ENCODE peak calls at places on chromosomes 13 and 19, in ten cellular contexts. G is CD8-positive, alpha-beta T cell; B is ascending aorta; O is CD8-positive, alpha-beta memory T cell; K is psoas muscle; D is fibroblast of lung; Z is GM23338; N is astrocyte; I is stomach; Y is cardiac muscle cell. U is an unnamed sample. For H3K36me3, H3K4me1 and H3K27me3, the result is how much of the 10 kb centered on the place peaks cover.

GRCh38 chr13:53126803-53127202 is 98.2 kb downstream of the OLFM4 start:
- DNase-seq in G (no peak), B (no peak), O (no peak), K (peak), D (peak), Z (no peak), N (peak), I (no peak), Y (no peak), U (no peak)

GRCh38 chr19:3968556-3969434 is 2.1 kb downstream of the DAPK3 start:
- DNase-seq in G (no peak), B (peak), O (no peak), K (peak), D (peak), Z (peak), N (peak), I (peak), Y (peak), U (peak)

GRCh38 chr13:114143806-114144605 is 11.6 kb upstream of the RASA3 start:
- DNase-seq in G (peak), B (no peak), O (peak), K (peak), D (no peak), Z (peak), N (no peak), I (no peak), Y (peak), U (peak)

GRCh38 chr13:38872693-38873092 is 117.9 kb downstream of the STOML3 start:
- DNase-seq in G (no peak), B (no peak), O (peak), K (peak), D (peak), Z (peak), N (peak), I (no peak), Y (peak), U (peak)

GRCh38 chr13:102830646-102831045 is 15.2 kb upstream of the ERCC5 start:
- DNase-seq in G (no peak), B (no peak), O (no peak), K (no peak), D (peak), Z (peak), N (no peak), I (peak), Y (no peak), U (no peak)

GRCh38 chr13:60137911-60138570 is 25.7 kb downstream of the DIAPH3 start:
- DNase-seq in G (no peak), B (no peak), O (no peak), K (no peak), D (peak), Z (no peak), N (no peak), I (no peak), Y (peak), U (no peak)

GRCh38 chr13:19650742-19651141 is 17.3 kb downstream of the MPHOSPH8 start:
- DNase-seq in G (no peak), B (no peak), O (no peak), K (no peak), D (no peak), Z (no peak), N (no peak), I (no peak), Y (no peak), U (no peak)

GRCh38 chr13:41015920-41016319 is 3.2 kb downstream of the ELF1 start:
- DNase-seq in G (no peak), B (no peak), O (no peak), K (no peak), D (no peak), Z (no peak), N (no peak), I (no peak), Y (no peak), U (no peak)

GRCh38 chr13:30844548-30845296 is 61.3 kb upstream of the MEDAG start:
- DNase-seq in G (no peak), B (no peak), O (no peak), K (no peak), D (no peak), Z (no peak), N (no peak), I (no peak), Y (no peak), U (no peak)

GRCh38 chr19:3985643-3986259 is 488 bp upstream of the EEF2 start:
- DNase-seq in G (no peak), B (no peak), O (no peak), K (no peak), D (no peak), Z (no peak), N (no peak), I (no peak), Y (no peak), U (no peak)

GRCh38 chr13:100721885-100722512 is 47.4 kb upstream of the TMTC4 start:
- DNase-seq in G (peak), B (no peak), O (peak), K (no peak), D (peak), Z (peak), N (peak), I (peak), Y (peak), U (peak)

GRCh38 chr19:32862173-32862572 is 7.4 kb downstream of the SLC7A9 start:
- DNase-seq in G (no peak), B (no peak), O (no peak), K (no peak), D (no peak), Z (no peak), N (no peak), I (no peak), Y (no peak), U (no peak)

GRCh38 chr13:22138947-22139346 is 468.1 kb downstream of the FGF9 start:
- DNase-seq in G (no peak), B (no peak), O (no peak), K (no peak), D (no peak), Z (no peak), N (no peak), I (no peak), Y (no peak), U (no peak)

GRCh38 chr13:72527333-72527732 is 200.1 kb downstream of the MZT1 start:
- DNase-seq in G (no peak), B (no peak), O (no peak), K (no peak), D (no peak), Z (no peak), N (no peak), I (no peak), Y (no peak), U (no peak)

GRCh38 chr13:61994174-61994573 is 578.5 kb upstream of the PCDH20 start:
- DNase-seq in G (no peak), B (no peak), O (no peak), K (no peak), D (no peak), Z (no peak), N (no peak), I (no peak), Y (no peak), U (no peak)

GRCh38 chr13:106287351-106287750 is 248.1 kb downstream of the EFNB2 start:
- DNase-seq in G (no peak), B (no peak), O (no peak), K (no peak), D (no peak), Z (no peak), N (no peak), I (no peak), Y (no peak), U (no peak)

GRCh38 chr13:52707375-52707774 is 32.2 kb downstream of the CNMD start:
- DNase-seq in G (no peak), B (no peak), O (no peak), K (no peak), D (no peak), Z (peak), N (no peak), I (no peak), Y (no peak), U (peak)

GRCh38 chr13:87667686-87668085 is 3.5 kb upstream of the SLITRK5 start:
- DNase-seq in G (no peak), B (no peak), O (no peak), K (no peak), D (no peak), Z (no peak), N (no peak), I (no peak), Y (no peak), U (no peak)

GRCh38 chr19:11766597-11767591 is at the start of gene ZNF441:
- DNase-seq in G (peak), B (peak), O (peak), K (peak), D (peak), Z (peak), N (peak), I (peak), Y (peak), U (peak)

GRCh38 chr13:97615266-97615665 is 181.3 kb downstream of the RAP2A start:
- DNase-seq in G (no peak), B (no peak), O (no peak), K (no peak), D (no peak), Z (no peak), N (no peak), I (no peak), Y (no peak), U (no peak)

GRCh38 chr13:42985312-42986175 is 6.5 kb downstream of the EPSTI1 start:
- DNase-seq in G (no peak), B (no peak), O (no peak), K (no peak), D (no peak), Z (no peak), N (no peak), I (peak), Y (no peak), U (no peak)

GRCh38 chr19:44681992-44682790 is 10.9 kb downstream of the CEACAM19 start:
- DNase-seq in G (no peak), B (no peak), O (no peak), K (no peak), D (no peak), Z (no peak), N (no peak), I (no peak), Y (no peak), U (no peak)

GRCh38 chr13:83839158-83839557 is 43.1 kb downstream of the SLITRK1 start:
- DNase-seq in G (no peak), B (no peak), O (no peak), K (no peak), D (no peak), Z (peak), N (no peak), I (no peak), Y (no peak), U (peak)

GRCh38 chr13:71624641-71625040 is 242.4 kb downstream of the DACH1 start:
- DNase-seq in G (no peak), B (no peak), O (no peak), K (no peak), D (peak), Z (no peak), N (peak), I (no peak), Y (no peak), U (no peak)

GRCh38 chr19:11375143-11375948 is 880 bp downstream of the SWSAP1 start:
- DNase-seq in G (peak), B (no peak), O (peak), K (peak), D (no peak), Z (peak), N (no peak), I (peak), Y (peak), U (peak)

GRCh38 chr13:94813920-94814500 is 101.7 kb upstream of the SOX21 start:
- DNase-seq in G (no peak), B (no peak), O (no peak), K (no peak), D (no peak), Z (no peak), N (no peak), I (no peak), Y (no peak), U (peak)

GRCh38 chr19:12331211-12331941 is 2.1 kb downstream of the ZNF563 start:
- DNase-seq in G (no peak), B (no peak), O (no peak), K (no peak), D (no peak), Z (no peak), N (no peak), I (no peak), Y (peak), U (no peak)

GRCh38 chr19:46133777-46134231 is 9.3 kb upstream of the IGFL3 start:
- DNase-seq in G (no peak), B (no peak), O (no peak), K (no peak), D (peak), Z (peak), N (peak), I (no peak), Y (no peak), U (no peak)

GRCh38 chr13:77537302-77537919 is 1.9 kb downstream of the SCEL start:
- DNase-seq in G (no peak), B (no peak), O (no peak), K (no peak), D (peak), Z (no peak), N (peak), I (no peak), Y (no peak), U (no peak)

GRCh38 chr19:16359074-16359473 is 34.4 kb downstream of the KLF2 start:
- DNase-seq in G (no peak), B (no peak), O (no peak), K (no peak), D (no peak), Z (no peak), N (no peak), I (no peak), Y (no peak), U (no peak)

GRCh38 chr13:38685974-38686571 is 804 bp upstream of the FREM2 start:
- DNase-seq in G (no peak), B (no peak), O (no peak), K (no peak), D (peak), Z (peak), N (peak), I (no peak), Y (peak), U (peak)

GRCh38 chr13:99415851-99416331 is 85.4 kb upstream of the TM9SF2 start:
- DNase-seq in G (peak), B (no peak), O (no peak), K (peak), D (no peak), Z (no peak), N (no peak), I (no peak), Y (no peak), U (no peak)

GRCh38 chr13:31044658-31045620 is 112.5 kb downstream of the TEX26 start:
- DNase-seq in G (no peak), B (no peak), O (no peak), K (no peak), D (no peak), Z (no peak), N (no peak), I (no peak), Y (no peak), U (no peak)

GRCh38 chr19:9917322-9917721 is 19.0 kb downstream of the OLFM2 start:
- DNase-seq in G (no peak), B (no peak), O (no peak), K (no peak), D (peak), Z (peak), N (no peak), I (peak), Y (peak), U (peak)

GRCh38 chr13:39773833-39774232 is 118.4 kb downstream of the COG6 start:
- DNase-seq in G (no peak), B (no peak), O (no peak), K (no peak), D (peak), Z (no peak), N (peak), I (no peak), Y (no peak), U (no peak)

GRCh38 chr19:28504139-28504538 is 708.8 kb downstream of the UQCRFS1 start:
- DNase-seq in G (no peak), B (no peak), O (no peak), K (no peak), D (peak), Z (no peak), N (peak), I (no peak), Y (no peak), U (no peak)

GRCh38 chr19:39465956-39466747 is 14.5 kb upstream of the TIMM50 start:
- DNase-seq in G (no peak), B (no peak), O (no peak), K (no peak), D (no peak), Z (no peak), N (no peak), I (no peak), Y (no peak), U (no peak)

GRCh38 chr19:39469036-39469435 is 11.6 kb upstream of the TIMM50 start:
- DNase-seq in G (no peak), B (no peak), O (no peak), K (peak), D (no peak), Z (peak), N (no peak), I (no peak), Y (no peak), U (no peak)

GRCh38 chr19:39469567-39469966 is 11.1 kb upstream of the TIMM50 start:
- DNase-seq in G (no peak), B (no peak), O (no peak), K (peak), D (no peak), Z (no peak), N (no peak), I (no peak), Y (no peak), U (no peak)

GRCh38 chr19:39470724-39471339 is 9.8 kb upstream of the TIMM50 start:
- DNase-seq in G (no peak), B (no peak), O (no peak), K (peak), D (peak), Z (no peak), N (peak), I (no peak), Y (no peak), U (no peak)

GRCh38 chr19:39467941-39468340 is 12.7 kb upstream of the TIMM50 start:
- DNase-seq in G (no peak), B (no peak), O (no peak), K (peak), D (no peak), Z (no peak), N (no peak), I (no peak), Y (no peak), U (no peak)
- H3K36me3 ChIP-seq in G (half or more), B (half or more), O (half or more), K (under half), D (under half), Z (under half), N (half or more), I (half or more), Y (half or more), U (half or more)

DNA sequence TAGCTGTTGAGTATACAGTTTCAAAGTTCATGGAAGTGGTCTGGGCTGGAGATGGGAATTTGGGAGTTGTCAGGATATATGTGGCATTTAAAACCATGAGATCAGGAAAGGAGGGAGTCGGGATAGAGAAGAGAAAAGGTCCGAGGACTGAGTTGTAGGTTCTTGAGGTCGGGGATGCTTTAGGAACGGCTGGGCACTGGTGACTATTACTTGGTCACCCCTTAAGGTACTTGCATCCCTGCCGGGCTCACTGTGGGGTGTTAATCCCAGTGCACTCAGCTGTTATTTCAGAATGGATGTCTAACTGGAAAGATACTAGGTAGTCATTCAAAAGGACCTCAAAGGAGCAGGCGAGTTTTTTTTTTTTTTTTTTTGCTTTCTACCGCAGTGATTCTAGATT is 34.2 kb downstream of the WASF3 start:
- DNase-seq in G (no peak), B (no peak), O (no peak), K (no peak), D (no peak), Z (no peak), N (no peak), I (no peak), Y (no peak), U (no peak)
- H3K4me1 ChIP-seq in G (under half), B (under half), O (under half), K (under half), D (under half), Z (under half), N (under half), I (under half), Y (under half), U (under half)

DNA sequence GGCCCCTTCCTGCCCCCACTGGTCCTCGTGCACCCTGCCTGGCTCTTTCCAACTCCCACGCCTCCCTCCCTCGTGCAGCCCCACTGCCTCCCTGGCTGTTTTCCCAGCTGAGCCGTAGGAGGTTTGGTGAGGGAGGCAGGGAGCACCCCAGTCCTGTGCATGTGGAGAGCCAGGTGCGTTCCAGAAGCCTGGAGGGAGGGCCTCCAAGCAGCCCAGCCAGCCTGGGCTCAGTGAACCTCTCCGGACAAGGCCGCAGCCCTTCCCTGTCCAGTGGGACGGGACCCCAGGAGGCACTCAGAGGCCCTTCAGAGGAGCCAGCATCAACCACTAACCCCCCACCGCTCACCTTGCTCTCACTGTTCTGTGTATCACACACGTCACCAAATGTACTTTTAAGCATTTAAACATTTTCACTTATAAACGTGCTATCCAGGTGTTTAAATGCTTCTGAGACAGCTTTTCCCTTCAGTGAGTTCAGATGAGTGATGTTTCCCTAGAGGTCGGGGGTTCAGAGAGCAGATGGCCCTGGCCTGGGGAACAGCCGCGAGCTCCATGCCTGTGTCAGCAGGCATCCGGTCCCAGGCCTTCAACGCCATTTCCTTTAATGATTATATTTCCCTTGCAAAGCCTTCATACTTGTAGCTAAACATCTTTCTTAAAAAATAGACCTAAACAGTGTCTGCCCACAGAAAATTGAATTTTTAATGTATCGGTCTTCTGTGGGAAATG is 122.6 kb downstream of the ATP11A start:
- DNase-seq in G (no peak), B (no peak), O (no peak), K (no peak), D (no peak), Z (no peak), N (no peak), I (peak), Y (no peak), U (no peak)
- H3K27me3 ChIP-seq in G (under half), B (under half), O (under half), K (under half), D (under half), Z (under half), N (under half), I (under half), Y (under half), U (under half)

GRCh38 chr13:21051675-21052074 is 9.7 kb downstream of the LATS2 start:
- DNase-seq in G (no peak), B (no peak), O (no peak), K (no peak), D (no peak), Z (no peak), N (no peak), I (no peak), Y (no peak), U (no peak)
- H3K36me3 ChIP-seq in G (under half), B (under half), O (under half), K (under half), D (under half), Z (under half), N (under half), I (under half), Y (under half), U (under half)

GRCh38 chr19:17753976-17754375 is 2.7 kb downstream of the FCHO1 start:
- DNase-seq in G (no peak), B (no peak), O (no peak), K (no peak), D (no peak), Z (no peak), N (no peak), I (no peak), Y (no peak), U (no peak)

GRCh38 chr19:17755533-17755885 is 4.2 kb downstream of the FCHO1 start:
- DNase-seq in G (no peak), B (no peak), O (no peak), K (no peak), D (no peak), Z (no peak), N (no peak), I (no peak), Y (no peak), U (no peak)

GRCh38 chr19:17752865-17753639 is 1.8 kb downstream of the FCHO1 start:
- DNase-seq in G (no peak), B (no peak), O (no peak), K (no peak), D (no peak), Z (no peak), N (no peak), I (no peak), Y (no peak), U (no peak)

GRCh38 chr19:17755977-17756670 is 4.8 kb downstream of the FCHO1 start:
- DNase-seq in G (peak), B (no peak), O (peak), K (no peak), D (peak), Z (peak), N (peak), I (peak), Y (peak), U (peak)

GRCh38 chr19:17754634-17755532 is 3.6 kb downstream of the FCHO1 start:
- DNase-seq in G (no peak), B (no peak), O (no peak), K (no peak), D (no peak), Z (no peak), N (no peak), I (no peak), Y (no peak), U (no peak)
- H3K4me1 ChIP-seq in G (under half), B (under half), O (under half), K (under half), D (under half), Z (under half), N (under half), I (under half), Y (under half), U (under half)

DNA sequence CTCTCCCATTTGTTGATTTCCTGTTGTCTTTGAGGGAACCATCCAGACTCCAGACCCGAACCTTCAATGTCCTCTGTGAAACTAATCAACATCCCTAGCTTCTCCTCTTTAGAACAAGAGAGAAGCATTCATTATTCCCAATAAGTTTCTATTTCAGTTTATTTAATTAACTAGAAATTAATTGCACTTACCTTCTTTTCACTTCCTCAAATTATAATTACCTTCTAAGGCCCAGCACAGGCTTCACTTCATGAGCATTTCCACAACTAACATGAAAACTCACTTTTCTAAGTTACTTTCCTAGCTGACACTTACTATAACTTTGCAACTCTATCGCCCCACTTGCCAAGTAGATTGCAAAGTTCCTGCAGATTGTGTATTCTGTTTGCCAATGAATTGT is 71.6 kb upstream of the HTR2A start:
- DNase-seq in G (no peak), B (no peak), O (no peak), K (no peak), D (no peak), Z (no peak), N (no peak), I (no peak), Y (no peak), U (no peak)
- H3K27me3 ChIP-seq in G (under half), B (under half), O (under half), K (under half), D (under half), Z (under half), N (under half), I (under half), Y (under half), U (under half)